ENCODE peak calls at places on chromosomes 12 and 14, in four cellular contexts. F is GM20000, G is colonic mucosa, K is NCI-H2171. N is an unnamed sample.

GRCh38 chr14:60931206-60931605 is 49.7 kb downstream of the TRMT5 start:
- DNase-seq in G (no peak), K (peak), F (no peak), N (no peak)

GRCh38 chr14:100045687-100046344 is 19.4 kb upstream of the EVL start:
- DNase-seq in F (no peak), G (no peak), K (no peak), N (peak)

GRCh38 chr12:49624919-49625577 is 1.7 kb downstream of the PRPF40B start:
- DNase-seq in G (no peak), F (no peak), K (no peak), N (no peak)

GRCh38 chr14:38389666-38390065 is 133.8 kb upstream of the CLEC14A start:
- DNase-seq in G (no peak), K (no peak), F (no peak), N (peak)

GRCh38 chr12:6538420-6539275 is 4.3 kb downstream of the GAPDH start:
- DNase-seq in K (no peak), G (no peak), F (peak), N (no peak)

GRCh38 chr14:23861666-23862065 is 91.9 kb upstream of the DHRS4 start:
- DNase-seq in F (no peak), K (peak), G (peak), N (no peak)

GRCh38 chr14:58258156-58258555 is 13.5 kb downstream of the PSMA3 start:
- DNase-seq in K (no peak), F (no peak), G (no peak), N (no peak)

GRCh38 chr12:132084681-132085635 is 59.2 kb downstream of the DDX51 start:
- DNase-seq in K (no peak), F (peak), G (peak), N (no peak)

GRCh38 chr12:55720071-55720564 is at the start of gene RDH5:
- DNase-seq in K (no peak), F (no peak), G (peak), N (peak)